ENCODE peak calls at places on chromosomes 6 and 20, in six cellular contexts. O is IMR-90, N is neuronal stem cell, F is mesenchymal stem cell, B is H9, C is H1. V is an unnamed sample.

GRCh38 chr6:118776607-118777549 is 117.1 kb upstream of the ASF1A start:
- DNase-seq in F (peak), N (peak), O (peak), C (peak), B (peak), V (peak)

GRCh38 chr6:131949909-131950766 is 1.0 kb downstream of the CCN2 start:
- DNase-seq in B (peak), C (peak), N (peak), F (peak), O (peak), V (peak)

GRCh38 chr6:84492246-84493135 is 265.0 kb upstream of the CEP162 start:
- DNase-seq in O (no peak), B (no peak), N (no peak), C (no peak), F (peak), V (no peak)

GRCh38 chr6:90072501-90072900 is 178.2 kb downstream of the GJA10 start:
- DNase-seq in C (no peak), F (no peak), O (no peak), N (no peak), B (no peak), V (no peak)

GRCh38 chr6:150534514-150534913 is 65.2 kb upstream of the PLEKHG1 start:
- DNase-seq in N (no peak), F (no peak), B (no peak), O (no peak), C (no peak), V (no peak)

GRCh38 chr6:15026832-15027231 is 219.0 kb upstream of the JARID2 start:
- DNase-seq in N (no peak), C (no peak), B (no peak), O (peak), F (peak), V (peak)

GRCh38 chr20:61628901-61629300 is 376.8 kb downstream of the CDH4 start:
- DNase-seq in C (no peak), O (no peak), N (no peak), B (no peak), F (no peak), V (no peak)

GRCh38 chr6:12717356-12717755 is 789 bp downstream of the PHACTR1 start:
- DNase-seq in N (no peak), O (no peak), B (no peak), F (no peak), C (no peak), V (no peak)

GRCh38 chr6:106254636-106255035 is 70.9 kb downstream of the ATG5 start:
- DNase-seq in B (no peak), N (no peak), F (no peak), C (no peak), O (peak), V (no peak)

GRCh38 chr20:45926731-45927070 is 7.8 kb upstream of the PCIF1 start:
- DNase-seq in N (no peak), B (no peak), C (no peak), O (no peak), F (no peak), V (no peak)

GRCh38 chr6:46221221-46221793 is 50.5 kb upstream of the ENPP5 start:
- DNase-seq in B (no peak), N (peak), O (peak), F (peak), C (no peak), V (peak)

GRCh38 chr20:460707-461106 is 1.6 kb downstream of the TBC1D20 start:
- DNase-seq in C (no peak), B (no peak), F (peak), O (no peak), N (no peak), V (no peak)

GRCh38 chr6:3138341-3138740 is 19.0 kb downstream of the TUBB2A start:
- DNase-seq in O (no peak), B (no peak), N (no peak), F (peak), C (no peak), V (no peak)

GRCh38 chr20:51496964-51497363 is 45.6 kb downstream of the NFATC2 start:
- DNase-seq in N (no peak), O (no peak), C (no peak), F (no peak), B (no peak), V (no peak)

GRCh38 chr6:79062708-79063107 is 15.3 kb downstream of the PHIP start:
- DNase-seq in B (no peak), O (no peak), C (no peak), F (no peak), N (no peak), V (no peak)

GRCh38 chr6:30884521-30885480 is 482 bp downstream of the DDR1 start:
- DNase-seq in F (peak), C (peak), O (peak), N (peak), B (peak), V (peak)

GRCh38 chr6:43172127-43173007 is 1.3 kb downstream of the SRF start:
- DNase-seq in B (no peak), O (peak), F (peak), C (peak), N (peak), V (no peak)

GRCh38 chr6:43174263-43175112 is 3.4 kb downstream of the SRF start:
- DNase-seq in F (peak), O (peak), C (peak), N (peak), B (peak), V (peak)

GRCh38 chr6:43171284-43172126 is 436 bp downstream of the SRF start:
- DNase-seq in N (no peak), C (peak), B (no peak), F (no peak), O (no peak), V (peak)

GRCh38 chr6:43173496-43174262 is 2.6 kb downstream of the SRF start:
- DNase-seq in F (peak), B (no peak), N (no peak), C (no peak), O (no peak), V (peak)

DNA sequence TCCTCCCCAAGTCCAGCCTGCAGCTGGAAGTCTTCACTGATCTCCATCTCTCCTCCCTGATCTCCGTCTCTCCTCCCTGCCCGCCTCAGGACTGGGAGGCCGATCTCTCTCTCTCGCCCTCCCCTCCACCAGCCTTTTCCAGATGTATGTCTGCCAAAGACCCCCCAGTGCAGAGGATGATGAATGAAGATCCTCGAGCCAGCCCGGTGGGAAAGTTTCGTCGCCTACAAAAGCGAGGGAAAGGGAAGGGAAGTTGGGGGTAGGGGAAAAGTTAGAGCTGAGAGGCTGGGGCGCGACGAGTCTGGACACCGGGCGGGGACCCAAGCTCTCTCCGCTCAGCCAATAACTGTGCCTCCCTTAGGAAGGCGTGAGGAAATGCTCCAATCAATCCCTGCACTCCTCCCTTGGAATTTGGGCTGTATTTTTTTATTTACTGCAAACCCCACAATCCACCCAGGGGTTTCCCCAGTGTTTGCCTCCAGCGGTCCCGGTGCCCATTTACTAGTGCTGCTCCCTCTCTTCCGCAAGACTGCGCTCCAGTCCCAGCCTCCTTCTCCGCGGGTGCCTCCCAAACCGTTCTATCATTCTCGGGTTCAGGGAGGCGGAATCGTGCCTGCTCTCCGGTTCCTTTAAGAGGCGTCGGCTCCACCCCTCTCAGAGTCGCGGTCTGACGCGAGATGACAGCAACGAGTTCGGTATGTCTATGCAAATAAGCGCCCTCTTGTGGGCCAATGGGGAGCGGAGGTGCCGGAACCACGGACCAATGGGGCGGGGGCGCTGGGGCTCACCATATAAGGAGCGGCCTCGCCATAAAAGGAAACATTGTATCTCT is at the start of gene SRF:
- DNase-seq in C (peak), F (peak), O (peak), N (peak), B (peak), V (peak)
- H3K4ac ChIP-seq in C (peak), F (peak), O (peak), N (no peak), B (peak), V (peak)

GRCh38 chr20:19780261-19780660 is 22.2 kb downstream of the RIN2 start:
- DNase-seq in O (no peak), N (no peak), F (no peak), B (no peak), C (no peak), V (no peak)
- H3K4me2 ChIP-seq in O (no peak), N (no peak), F (no peak), B (no peak), C (no peak), V (no peak)

DNA sequence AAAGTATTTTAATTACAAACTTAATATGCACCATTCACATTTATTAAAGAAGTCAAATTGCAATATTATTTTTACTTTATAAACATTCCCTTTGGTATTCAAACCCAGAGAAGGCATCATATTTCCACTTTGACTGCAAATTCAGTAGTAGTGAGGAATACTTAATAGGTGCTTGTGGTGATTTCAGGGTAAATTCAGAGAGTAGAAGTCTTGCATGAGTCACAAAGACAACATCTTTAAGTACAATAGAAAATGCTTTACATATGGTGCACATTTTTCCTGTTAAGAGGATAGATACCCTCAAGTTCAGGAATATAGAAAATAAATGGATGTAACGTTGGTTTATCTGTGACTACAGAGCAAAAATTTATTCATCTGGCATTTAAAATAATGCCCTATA is 390.2 kb downstream of the TENT5A start:
- DNase-seq in B (no peak), N (no peak), O (peak), F (no peak), C (no peak), V (no peak)
- H4K91ac ChIP-seq in B (no peak), N (no peak), O (no peak), F (no peak), C (no peak), V (no peak)

GRCh38 chr6:126788961-126789365 is 329.5 kb upstream of the RSPO3 start:
- DNase-seq in F (no peak), N (no peak), B (no peak), C (no peak), O (no peak), V (no peak)
- H3K4ac ChIP-seq in F (no peak), N (no peak), B (no peak), C (no peak), O (no peak), V (no peak)

DNA sequence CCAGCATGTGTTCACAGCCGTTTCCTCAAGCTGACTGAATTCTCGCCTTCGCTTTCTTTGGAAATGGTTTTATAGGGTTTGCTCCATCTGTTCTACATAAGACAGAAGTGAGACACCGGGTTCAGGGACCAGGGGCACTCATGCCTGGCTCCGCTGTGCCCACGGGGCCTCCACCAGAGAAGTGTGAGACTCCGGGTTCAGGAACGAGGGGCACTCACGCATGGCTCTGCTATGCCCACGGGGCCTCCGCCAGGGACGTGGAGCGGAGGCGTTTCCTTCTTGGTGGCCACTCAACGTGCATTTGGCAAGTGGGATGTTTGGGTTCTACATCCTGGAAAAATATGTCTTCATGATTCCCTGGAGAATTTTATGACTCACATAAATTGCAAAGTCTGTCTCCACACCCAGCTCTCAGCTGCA is 106.6 kb downstream of the RNASET2 start:
- DNase-seq in B (no peak), N (no peak), C (no peak), O (no peak), F (no peak), V (no peak)
- H3K4me2 ChIP-seq in B (no peak), N (no peak), C (no peak), O (no peak), F (no peak), V (no peak)

GRCh38 chr6:5622276-5623005 is 361.1 kb downstream of the FARS2 start:
- DNase-seq in O (no peak), F (no peak), C (no peak), B (no peak), N (no peak), V (no peak)

GRCh38 chr6:5619249-5619648 is 357.9 kb downstream of the FARS2 start:
- DNase-seq in N (no peak), B (no peak), C (no peak), O (no peak), F (no peak), V (no peak)

DNA sequence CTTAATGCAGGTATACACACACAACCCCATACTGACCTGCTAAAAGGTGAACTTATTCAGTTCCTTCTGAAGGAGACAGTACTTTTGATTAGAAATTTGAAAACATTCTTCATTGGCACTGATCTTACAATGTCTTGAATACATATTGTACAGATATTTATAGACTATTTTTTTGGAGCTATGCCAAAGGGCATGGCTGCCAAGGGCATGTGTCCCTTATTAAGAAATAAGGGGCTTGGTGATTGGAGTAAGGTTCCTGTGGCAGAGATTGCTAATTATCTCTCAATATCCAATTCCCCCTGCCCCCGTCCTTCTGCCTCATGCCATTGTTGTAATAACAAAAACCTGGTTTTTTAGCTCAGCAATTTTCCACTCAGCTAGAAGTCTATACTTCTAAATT is 355.9 kb downstream of the FARS2 start:
- DNase-seq in N (no peak), B (no peak), F (no peak), C (no peak), O (no peak), V (no peak)
- H4K91ac ChIP-seq in N (no peak), B (no peak), F (no peak), C (no peak), O (no peak), V (no peak)

GRCh38 chr6:40788661-40789111 is 201.5 kb upstream of the LRFN2 start:
- DNase-seq in C (no peak), F (no peak), O (no peak), N (no peak), B (no peak), V (no peak)
- H3K4ac ChIP-seq in C (no peak), F (no peak), O (no peak), N (no peak), B (no peak), V (no peak)

GRCh38 chr6:99614430-99615161 is 8.0 kb downstream of the PRDM13 start:
- DNase-seq in B (peak), F (no peak), N (no peak), C (no peak), O (no peak), V (no peak)
- H3K4me2 ChIP-seq in B (peak), F (peak), N (peak), C (peak), O (no peak), V (peak)

DNA sequence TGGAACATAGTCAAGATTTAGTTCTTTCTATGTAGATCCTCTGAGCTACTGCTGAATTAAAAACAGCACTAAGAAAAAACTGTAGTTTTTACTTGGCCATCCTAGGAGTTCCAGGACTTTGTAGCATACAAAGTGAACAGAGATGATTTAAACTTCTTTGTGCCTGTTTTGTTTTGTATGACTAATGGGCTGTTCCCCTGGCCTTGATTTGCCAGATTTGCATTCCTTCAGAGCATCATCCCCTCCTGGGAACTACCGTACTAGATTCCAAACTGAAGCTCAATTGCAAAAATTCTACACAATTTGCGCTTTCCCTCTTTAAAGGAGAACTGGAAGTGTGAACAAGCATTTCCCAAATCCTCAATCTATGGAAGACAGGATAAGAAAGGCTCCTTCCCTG is 23.1 kb downstream of the ACOT13 start:
- DNase-seq in F (no peak), C (no peak), O (no peak), B (no peak), N (no peak), V (no peak)
- H4K91ac ChIP-seq in F (no peak), C (no peak), O (no peak), B (no peak), N (no peak), V (no peak)

GRCh38 chr6:56458324-56458884 is 184.3 kb downstream of the DST start:
- DNase-seq in O (no peak), N (no peak), C (no peak), B (no peak), F (no peak), V (no peak)
- H3K4ac ChIP-seq in O (no peak), N (no peak), C (no peak), B (no peak), F (no peak), V (no peak)

V was measured in trophoblast cell.